ENCODE peak calls at places on chromosomes 3 and 15, in seven cellular contexts. One of them, this sample, is unnamed.

GRCh38 chr3:182045721-182046120 is 334.0 kb downstream of the SOX2 start:
- DNase-seq in T-cell: no peak
- DNase-seq in T-helper 1 cell: no peak
- DNase-seq in WERI-Rb-1: no peak
- DNase-seq in RPMI8226: no peak
- DNase-seq in NCI-H1092: no peak
- DNase-seq in heart left ventricle: no peak
- DNase-seq in this sample: no peak

GRCh38 chr3:175495331-175495730 is 636.2 kb downstream of the NAALADL2 start:
- DNase-seq in T-cell: no peak
- DNase-seq in T-helper 1 cell: no peak
- DNase-seq in WERI-Rb-1: no peak
- DNase-seq in RPMI8226: no peak
- DNase-seq in NCI-H1092: no peak
- DNase-seq in heart left ventricle: no peak
- DNase-seq in this sample: no peak

GRCh38 chr3:54069961-54070360 is 52.4 kb upstream of the CACNA2D3 start:
- DNase-seq in T-cell: no peak
- DNase-seq in T-helper 1 cell: no peak
- DNase-seq in WERI-Rb-1: no peak
- DNase-seq in RPMI8226: no peak
- DNase-seq in NCI-H1092: no peak
- DNase-seq in heart left ventricle: no peak
- DNase-seq in this sample: no peak

GRCh38 chr3:135736740-135737139 is 228.8 kb upstream of the PPP2R3A start:
- DNase-seq in T-cell: no peak
- DNase-seq in T-helper 1 cell: no peak
- DNase-seq in WERI-Rb-1: peak
- DNase-seq in RPMI8226: peak
- DNase-seq in NCI-H1092: no peak
- DNase-seq in heart left ventricle: no peak
- DNase-seq in this sample: no peak

GRCh38 chr15:43186003-43186353 is 775 bp downstream of the CCNDBP1 start:
- DNase-seq in T-cell: no peak
- DNase-seq in T-helper 1 cell: no peak
- DNase-seq in WERI-Rb-1: no peak
- DNase-seq in RPMI8226: peak
- DNase-seq in NCI-H1092: no peak
- DNase-seq in heart left ventricle: no peak
- DNase-seq in this sample: no peak

GRCh38 chr3:2837893-2838292 is 272.3 kb downstream of the IL5RA start:
- DNase-seq in T-cell: no peak
- DNase-seq in T-helper 1 cell: no peak
- DNase-seq in WERI-Rb-1: no peak
- DNase-seq in RPMI8226: peak
- DNase-seq in NCI-H1092: no peak
- DNase-seq in heart left ventricle: no peak
- DNase-seq in this sample: no peak

GRCh38 chr3:144031938-144032337 is 60.3 kb downstream of the DIPK2A start:
- DNase-seq in T-cell: no peak
- DNase-seq in T-helper 1 cell: no peak
- DNase-seq in WERI-Rb-1: no peak
- DNase-seq in RPMI8226: no peak
- DNase-seq in NCI-H1092: no peak
- DNase-seq in heart left ventricle: peak
- DNase-seq in this sample: no peak

GRCh38 chr3:58341376-58341775 is 8.7 kb downstream of the PXK start:
- DNase-seq in T-cell: no peak
- DNase-seq in T-helper 1 cell: no peak
- DNase-seq in WERI-Rb-1: no peak
- DNase-seq in RPMI8226: no peak
- DNase-seq in NCI-H1092: no peak
- DNase-seq in heart left ventricle: no peak
- DNase-seq in this sample: no peak

GRCh38 chr3:194278186-194278845 is 72.8 kb downstream of the CPN2 start:
- DNase-seq in T-cell: no peak
- DNase-seq in T-helper 1 cell: no peak
- DNase-seq in WERI-Rb-1: no peak
- DNase-seq in RPMI8226: no peak
- DNase-seq in NCI-H1092: no peak
- DNase-seq in heart left ventricle: peak
- DNase-seq in this sample: no peak

GRCh38 chr3:11331101-11331500 is 58.9 kb downstream of the ATG7 start:
- DNase-seq in T-cell: no peak
- DNase-seq in T-helper 1 cell: no peak
- DNase-seq in WERI-Rb-1: no peak
- DNase-seq in RPMI8226: no peak
- DNase-seq in NCI-H1092: no peak
- DNase-seq in heart left ventricle: no peak
- DNase-seq in this sample: no peak

GRCh38 chr3:33947272-33948195 is 149.1 kb downstream of the PDCD6IP start:
- DNase-seq in T-cell: no peak
- DNase-seq in T-helper 1 cell: no peak
- DNase-seq in WERI-Rb-1: no peak
- DNase-seq in RPMI8226: no peak
- DNase-seq in NCI-H1092: no peak
- DNase-seq in heart left ventricle: no peak
- DNase-seq in this sample: no peak

GRCh38 chr3:102733811-102734574 is 299.2 kb downstream of the ZPLD1 start:
- DNase-seq in T-cell: no peak
- DNase-seq in T-helper 1 cell: no peak
- DNase-seq in WERI-Rb-1: no peak
- DNase-seq in RPMI8226: no peak
- DNase-seq in NCI-H1092: no peak
- DNase-seq in heart left ventricle: no peak
- DNase-seq in this sample: no peak

GRCh38 chr15:62569460-62570404 is 404.6 kb upstream of the C2CD4B start:
- DNase-seq in T-cell: no peak
- DNase-seq in T-helper 1 cell: no peak
- DNase-seq in WERI-Rb-1: no peak
- DNase-seq in RPMI8226: no peak
- DNase-seq in NCI-H1092: peak
- DNase-seq in heart left ventricle: peak
- DNase-seq in this sample: peak

GRCh38 chr3:115784739-115785571 is 161.6 kb downstream of the GAP43 start:
- DNase-seq in T-cell: no peak
- DNase-seq in T-helper 1 cell: no peak
- DNase-seq in WERI-Rb-1: no peak
- DNase-seq in RPMI8226: no peak
- DNase-seq in NCI-H1092: no peak
- DNase-seq in heart left ventricle: peak
- DNase-seq in this sample: no peak

GRCh38 chr3:78988324-78988723 is 779.5 kb downstream of the ROBO1 start:
- DNase-seq in T-cell: no peak
- DNase-seq in T-helper 1 cell: no peak
- DNase-seq in WERI-Rb-1: no peak
- DNase-seq in RPMI8226: no peak
- DNase-seq in NCI-H1092: no peak
- DNase-seq in heart left ventricle: no peak
- DNase-seq in this sample: no peak

GRCh38 chr3:171404376-171404982 is 55.7 kb downstream of the TNIK start:
- DNase-seq in T-cell: no peak
- DNase-seq in T-helper 1 cell: no peak
- DNase-seq in WERI-Rb-1: no peak
- DNase-seq in RPMI8226: no peak
- DNase-seq in NCI-H1092: no peak
- DNase-seq in heart left ventricle: no peak
- DNase-seq in this sample: no peak

GRCh38 chr3:183857863-183858262 is 26.8 kb downstream of the PARL start:
- DNase-seq in T-cell: no peak
- DNase-seq in T-helper 1 cell: no peak
- DNase-seq in WERI-Rb-1: no peak
- DNase-seq in RPMI8226: no peak
- DNase-seq in NCI-H1092: no peak
- DNase-seq in heart left ventricle: no peak
- DNase-seq in this sample: no peak

GRCh38 chr3:104190681-104191080 is 1176.0 kb upstream of the ALCAM start:
- DNase-seq in T-cell: no peak
- DNase-seq in T-helper 1 cell: no peak
- DNase-seq in WERI-Rb-1: no peak
- DNase-seq in RPMI8226: no peak
- DNase-seq in NCI-H1092: no peak
- DNase-seq in heart left ventricle: no peak
- DNase-seq in this sample: no peak

GRCh38 chr3:86993704-86994103 is 2.8 kb upstream of the VGLL3 start:
- DNase-seq in T-cell: no peak
- DNase-seq in T-helper 1 cell: no peak
- DNase-seq in WERI-Rb-1: no peak
- DNase-seq in RPMI8226: no peak
- DNase-seq in NCI-H1092: no peak
- DNase-seq in heart left ventricle: no peak
- DNase-seq in this sample: no peak

This sample was measured in lower lobe of right lung.